ENCODE peak calls at places on chromosome 22, in eight cellular contexts. One of them, this sample, is unnamed.

GRCh38 chr22:28923826-28924732 is 40.7 kb downstream of the ZNRF3 start:
- DNase-seq in body of pancreas: peak; percentile 76
- DNase-seq in A549: no peak
- DNase-seq in ascending aorta: no peak
- DNase-seq in adrenal gland: peak; percentile 88
- DNase-seq in tibial nerve: no peak
- DNase-seq in CD4-positive, alpha-beta memory T cell: no peak
- DNase-seq in right cardiac atrium: peak; percentile 23
- DNase-seq in this sample: no peak

GRCh38 chr22:42984814-42985540 is 30.0 kb downstream of the PACSIN2 start:
- DNase-seq in body of pancreas: no peak
- DNase-seq in A549: no peak
- DNase-seq in ascending aorta: no peak
- DNase-seq in adrenal gland: no peak
- DNase-seq in tibial nerve: no peak
- DNase-seq in CD4-positive, alpha-beta memory T cell: no peak
- DNase-seq in right cardiac atrium: no peak
- DNase-seq in this sample: no peak

GRCh38 chr22:17831527-17832251 is 57.4 kb upstream of the BID start:
- DNase-seq in body of pancreas: no peak
- DNase-seq in A549: no peak
- DNase-seq in ascending aorta: no peak
- DNase-seq in adrenal gland: no peak
- DNase-seq in tibial nerve: peak; percentile 44
- DNase-seq in CD4-positive, alpha-beta memory T cell: no peak
- DNase-seq in right cardiac atrium: peak; percentile 64
- DNase-seq in this sample: no peak

GRCh38 chr22:36756031-36756430 is 19.9 kb downstream of the IFT27 start:
- DNase-seq in body of pancreas: no peak
- DNase-seq in A549: no peak
- DNase-seq in ascending aorta: no peak
- DNase-seq in adrenal gland: no peak
- DNase-seq in tibial nerve: no peak
- DNase-seq in CD4-positive, alpha-beta memory T cell: no peak
- DNase-seq in right cardiac atrium: no peak
- DNase-seq in this sample: no peak

GRCh38 chr22:43971112-43971511 is 15.9 kb downstream of the SAMM50 start:
- DNase-seq in body of pancreas: no peak
- DNase-seq in A549: no peak
- DNase-seq in ascending aorta: no peak
- DNase-seq in adrenal gland: no peak
- DNase-seq in tibial nerve: no peak
- DNase-seq in CD4-positive, alpha-beta memory T cell: no peak
- DNase-seq in right cardiac atrium: no peak
- DNase-seq in this sample: no peak

GRCh38 chr22:20946080-20946986 is 20.7 kb upstream of the AIFM3 start:
- DNase-seq in body of pancreas: no peak
- DNase-seq in A549: no peak
- DNase-seq in ascending aorta: no peak
- DNase-seq in adrenal gland: no peak
- DNase-seq in tibial nerve: no peak
- DNase-seq in CD4-positive, alpha-beta memory T cell: no peak
- DNase-seq in right cardiac atrium: no peak
- DNase-seq in this sample: no peak

GRCh38 chr22:17707526-17707925 is 66.7 kb downstream of the BID start:
- DNase-seq in body of pancreas: no peak
- DNase-seq in A549: no peak
- DNase-seq in ascending aorta: no peak
- DNase-seq in adrenal gland: no peak
- DNase-seq in tibial nerve: no peak
- DNase-seq in CD4-positive, alpha-beta memory T cell: no peak
- DNase-seq in right cardiac atrium: no peak
- DNase-seq in this sample: peak; percentile 27

GRCh38 chr22:17191163-17191562 is 28.1 kb downstream of the ADA2 start:
- DNase-seq in body of pancreas: no peak
- DNase-seq in A549: no peak
- DNase-seq in ascending aorta: no peak
- DNase-seq in adrenal gland: no peak
- DNase-seq in tibial nerve: no peak
- DNase-seq in CD4-positive, alpha-beta memory T cell: no peak
- DNase-seq in right cardiac atrium: no peak
- DNase-seq in this sample: no peak

GRCh38 chr22:25493794-25494193 is 70.7 kb upstream of the GRK3 start:
- DNase-seq in body of pancreas: no peak
- DNase-seq in A549: no peak
- DNase-seq in ascending aorta: no peak
- DNase-seq in adrenal gland: no peak
- DNase-seq in tibial nerve: no peak
- DNase-seq in CD4-positive, alpha-beta memory T cell: no peak
- DNase-seq in right cardiac atrium: no peak
- DNase-seq in this sample: no peak

GRCh38 chr22:18044548-18045271 is 20.3 kb upstream of the MICAL3 start:
- DNase-seq in body of pancreas: peak; percentile 79
- DNase-seq in A549: no peak
- DNase-seq in ascending aorta: no peak
- DNase-seq in adrenal gland: peak; percentile 90
- DNase-seq in tibial nerve: peak; percentile 47
- DNase-seq in CD4-positive, alpha-beta memory T cell: no peak
- DNase-seq in right cardiac atrium: peak; percentile 59
- DNase-seq in this sample: peak; percentile 35

GRCh38 chr22:23904855-23905254 is 10.7 kb downstream of the MIF start:
- DNase-seq in body of pancreas: no peak
- DNase-seq in A549: no peak
- DNase-seq in ascending aorta: no peak
- DNase-seq in adrenal gland: no peak
- DNase-seq in tibial nerve: no peak
- DNase-seq in CD4-positive, alpha-beta memory T cell: no peak
- DNase-seq in right cardiac atrium: peak; percentile 69
- DNase-seq in this sample: no peak

GRCh38 chr22:36822581-36822980 is 5.7 kb upstream of the PVALB start:
- DNase-seq in body of pancreas: no peak
- DNase-seq in A549: no peak
- DNase-seq in ascending aorta: no peak
- DNase-seq in adrenal gland: no peak
- DNase-seq in tibial nerve: no peak
- DNase-seq in CD4-positive, alpha-beta memory T cell: no peak
- DNase-seq in right cardiac atrium: no peak
- DNase-seq in this sample: no peak

GRCh38 chr22:17501679-17502285 is 61.5 kb upstream of the SLC25A18 start:
- DNase-seq in body of pancreas: peak; percentile 17
- DNase-seq in A549: peak; percentile 67
- DNase-seq in ascending aorta: no peak
- DNase-seq in adrenal gland: peak; percentile 21
- DNase-seq in tibial nerve: no peak
- DNase-seq in CD4-positive, alpha-beta memory T cell: peak; percentile 61
- DNase-seq in right cardiac atrium: no peak
- DNase-seq in this sample: peak; percentile 69

GRCh38 chr22:24494535-24495364 is at the start of gene UPB1:
- DNase-seq in body of pancreas: no peak
- DNase-seq in A549: no peak
- DNase-seq in ascending aorta: no peak
- DNase-seq in adrenal gland: no peak
- DNase-seq in tibial nerve: no peak
- DNase-seq in CD4-positive, alpha-beta memory T cell: no peak
- DNase-seq in right cardiac atrium: no peak
- DNase-seq in this sample: no peak

GRCh38 chr22:40240671-40241070 is 62.9 kb downstream of the TNRC6B start:
- DNase-seq in body of pancreas: no peak
- DNase-seq in A549: no peak
- DNase-seq in ascending aorta: no peak
- DNase-seq in adrenal gland: no peak
- DNase-seq in tibial nerve: no peak
- DNase-seq in CD4-positive, alpha-beta memory T cell: no peak
- DNase-seq in right cardiac atrium: no peak
- DNase-seq in this sample: no peak

GRCh38 chr22:35231585-35232084 is 25.7 kb upstream of the HMGXB4 start:
- DNase-seq in body of pancreas: peak; percentile 79
- DNase-seq in A549: peak; percentile 78
- DNase-seq in ascending aorta: no peak
- DNase-seq in adrenal gland: peak; percentile 42
- DNase-seq in tibial nerve: no peak
- DNase-seq in CD4-positive, alpha-beta memory T cell: peak; percentile 64
- DNase-seq in right cardiac atrium: peak; percentile 25
- DNase-seq in this sample: peak; percentile 76

GRCh38 chr22:37021710-37022482 is 2.4 kb downstream of the MPST start:
- DNase-seq in body of pancreas: no peak
- DNase-seq in A549: peak; percentile 55
- DNase-seq in ascending aorta: no peak
- DNase-seq in adrenal gland: no peak
- DNase-seq in tibial nerve: no peak
- DNase-seq in CD4-positive, alpha-beta memory T cell: peak; percentile 41
- DNase-seq in right cardiac atrium: peak; percentile 47
- DNase-seq in this sample: peak; percentile 59

GRCh38 chr22:25368271-25368670 is 148.8 kb downstream of the CRYBB2 start:
- DNase-seq in body of pancreas: no peak
- DNase-seq in A549: peak; percentile 11
- DNase-seq in ascending aorta: no peak
- DNase-seq in adrenal gland: peak; percentile 62
- DNase-seq in tibial nerve: no peak
- DNase-seq in CD4-positive, alpha-beta memory T cell: no peak
- DNase-seq in right cardiac atrium: peak; percentile 58
- DNase-seq in this sample: peak; percentile 62

GRCh38 chr22:49372111-49372529 is 455.6 kb downstream of the BRD1 start:
- DNase-seq in body of pancreas: peak; percentile 1
- DNase-seq in A549: no peak
- DNase-seq in ascending aorta: no peak
- DNase-seq in adrenal gland: no peak
- DNase-seq in tibial nerve: no peak
- DNase-seq in CD4-positive, alpha-beta memory T cell: no peak
- DNase-seq in right cardiac atrium: no peak
- DNase-seq in this sample: no peak
- H3K9me3 ChIP-seq in body of pancreas: no peaks in the 10 kb centered on the region
- H3K9me3 ChIP-seq in A549: no peaks in the 10 kb centered on the region
- H3K9me3 ChIP-seq in ascending aorta: no peaks in the 10 kb centered on the region
- H3K9me3 ChIP-seq in adrenal gland: no peaks in the 10 kb centered on the region
- H3K9me3 ChIP-seq in tibial nerve: no peaks in the 10 kb centered on the region
- H3K9me3 ChIP-seq in CD4-positive, alpha-beta memory T cell: no peaks in the 10 kb centered on the region
- H3K9me3 ChIP-seq in right cardiac atrium: no peaks in the 10 kb centered on the region
- H3K9me3 ChIP-seq in this sample: no peaks in the 10 kb centered on the region

GRCh38 chr22:41544671-41545476 is 604 bp upstream of the POLR3H start:
- DNase-seq in body of pancreas: no peak
- DNase-seq in A549: no peak
- DNase-seq in ascending aorta: no peak
- DNase-seq in adrenal gland: no peak
- DNase-seq in tibial nerve: no peak
- DNase-seq in CD4-positive, alpha-beta memory T cell: no peak
- DNase-seq in right cardiac atrium: no peak
- DNase-seq in this sample: no peak
- H3K27ac ChIP-seq in body of pancreas: no peak overlapping the region
- H3K27ac ChIP-seq in A549: peak overlapping the region; percentile 63
- H3K27ac ChIP-seq in ascending aorta: no peak overlapping the region
- H3K27ac ChIP-seq in adrenal gland: no peak overlapping the region
- H3K27ac ChIP-seq in tibial nerve: peak overlapping the region; percentile 27
- H3K27ac ChIP-seq in CD4-positive, alpha-beta memory T cell: peak overlapping the region; percentile 77
- H3K27ac ChIP-seq in right cardiac atrium: no peak overlapping the region
- H3K27ac ChIP-seq in this sample: no peak overlapping the region

GRCh38 chr22:48734961-48735360 is 1092.7 kb downstream of the BRD1 start:
- DNase-seq in body of pancreas: no peak
- DNase-seq in A549: no peak
- DNase-seq in ascending aorta: no peak
- DNase-seq in adrenal gland: no peak
- DNase-seq in tibial nerve: no peak
- DNase-seq in CD4-positive, alpha-beta memory T cell: no peak
- DNase-seq in right cardiac atrium: no peak
- DNase-seq in this sample: no peak
- H3K9me3 ChIP-seq in body of pancreas: no peaks in the 10 kb centered on the region
- H3K9me3 ChIP-seq in A549: no peaks in the 10 kb centered on the region
- H3K9me3 ChIP-seq in ascending aorta: peaks cover 6% of the 10 kb centered on the region
- H3K9me3 ChIP-seq in adrenal gland: no peaks in the 10 kb centered on the region
- H3K9me3 ChIP-seq in tibial nerve: no peaks in the 10 kb centered on the region
- H3K9me3 ChIP-seq in CD4-positive, alpha-beta memory T cell: no peaks in the 10 kb centered on the region
- H3K9me3 ChIP-seq in right cardiac atrium: no peaks in the 10 kb centered on the region
- H3K9me3 ChIP-seq in this sample: no peaks in the 10 kb centered on the region

GRCh38 chr22:38748487-38749136 is 7.2 kb downstream of the SUN2 start:
- DNase-seq in body of pancreas: no peak
- DNase-seq in A549: no peak
- DNase-seq in ascending aorta: no peak
- DNase-seq in adrenal gland: no peak
- DNase-seq in tibial nerve: no peak
- DNase-seq in CD4-positive, alpha-beta memory T cell: no peak
- DNase-seq in right cardiac atrium: no peak
- DNase-seq in this sample: no peak
- H3K27ac ChIP-seq in body of pancreas: no peak overlapping the region
- H3K27ac ChIP-seq in A549: no peak overlapping the region
- H3K27ac ChIP-seq in ascending aorta: no peak overlapping the region
- H3K27ac ChIP-seq in adrenal gland: no peak overlapping the region
- H3K27ac ChIP-seq in tibial nerve: no peak overlapping the region
- H3K27ac ChIP-seq in CD4-positive, alpha-beta memory T cell: peak overlapping the region; percentile 38
- H3K27ac ChIP-seq in right cardiac atrium: no peak overlapping the region
- H3K27ac ChIP-seq in this sample: no peak overlapping the region

GRCh38 chr22:49427941-49428340 is 399.7 kb downstream of the BRD1 start:
- DNase-seq in body of pancreas: no peak
- DNase-seq in A549: no peak
- DNase-seq in ascending aorta: no peak
- DNase-seq in adrenal gland: no peak
- DNase-seq in tibial nerve: no peak
- DNase-seq in CD4-positive, alpha-beta memory T cell: no peak
- DNase-seq in right cardiac atrium: no peak
- DNase-seq in this sample: no peak

GRCh38 chr22:49427341-49427740 is 400.3 kb downstream of the BRD1 start:
- DNase-seq in body of pancreas: no peak
- DNase-seq in A549: no peak
- DNase-seq in ascending aorta: no peak
- DNase-seq in adrenal gland: no peak
- DNase-seq in tibial nerve: no peak
- DNase-seq in CD4-positive, alpha-beta memory T cell: no peak
- DNase-seq in right cardiac atrium: no peak
- DNase-seq in this sample: no peak

GRCh38 chr22:49431559-49431958 is 396.1 kb downstream of the BRD1 start:
- DNase-seq in body of pancreas: no peak
- DNase-seq in A549: no peak
- DNase-seq in ascending aorta: no peak
- DNase-seq in adrenal gland: no peak
- DNase-seq in tibial nerve: no peak
- DNase-seq in CD4-positive, alpha-beta memory T cell: no peak
- DNase-seq in right cardiac atrium: no peak
- DNase-seq in this sample: no peak

GRCh38 chr22:49426618-49427266 is 400.9 kb downstream of the BRD1 start:
- DNase-seq in body of pancreas: no peak
- DNase-seq in A549: no peak
- DNase-seq in ascending aorta: no peak
- DNase-seq in adrenal gland: no peak
- DNase-seq in tibial nerve: no peak
- DNase-seq in CD4-positive, alpha-beta memory T cell: no peak
- DNase-seq in right cardiac atrium: no peak
- DNase-seq in this sample: no peak

GRCh38 chr22:49429066-49429465 is 398.6 kb downstream of the BRD1 start:
- DNase-seq in body of pancreas: no peak
- DNase-seq in A549: peak; percentile 13
- DNase-seq in ascending aorta: no peak
- DNase-seq in adrenal gland: no peak
- DNase-seq in tibial nerve: no peak
- DNase-seq in CD4-positive, alpha-beta memory T cell: no peak
- DNase-seq in right cardiac atrium: no peak
- DNase-seq in this sample: no peak
- H3K9me3 ChIP-seq in body of pancreas: no peaks in the 10 kb centered on the region
- H3K9me3 ChIP-seq in A549: no peaks in the 10 kb centered on the region
- H3K9me3 ChIP-seq in ascending aorta: no peaks in the 10 kb centered on the region
- H3K9me3 ChIP-seq in adrenal gland: no peaks in the 10 kb centered on the region
- H3K9me3 ChIP-seq in tibial nerve: no peaks in the 10 kb centered on the region
- H3K9me3 ChIP-seq in CD4-positive, alpha-beta memory T cell: no peaks in the 10 kb centered on the region
- H3K9me3 ChIP-seq in right cardiac atrium: no peaks in the 10 kb centered on the region
- H3K9me3 ChIP-seq in this sample: no peaks in the 10 kb centered on the region